ENCODE peak calls at places on chromosomes 6 and 20, in six cellular contexts. X, O, W, M, D and U are unnamed samples.
A peak's percentile ranks its signal among the peaks of the same experiment; 100 is the strongest.

GRCh38 chr20:20034486-20034885 is 17.3 kb downstream of the NAA20 start:
- DNase-seq in D (no peak), X (no peak), O (no peak), M (no peak), W (no peak), U (no peak)

GRCh38 chr20:61682998-61683681 is 382.5 kb downstream of the TAF4 start:
- DNase-seq in D (no peak), W (no peak), M (no peak), O (no peak), X (no peak), U (no peak)

GRCh38 chr6:152146385-152146784 is 338.9 kb downstream of the ESR1 start:
- DNase-seq in X (no peak), M (no peak), D (no peak), W (no peak), O (peak; percentile 87), U (no peak)

GRCh38 chr20:33408313-33408712 is 7.0 kb upstream of the CDK5RAP1 start:
- DNase-seq in W (no peak), D (no peak), M (no peak), X (no peak), O (no peak), U (no peak)

GRCh38 chr6:110048221-110048875 is 70.2 kb downstream of the GPR6 start:
- DNase-seq in M (no peak), X (no peak), D (no peak), W (no peak), O (no peak), U (no peak)

GRCh38 chr20:57651977-57652864 is 32.0 kb upstream of the ZBP1 start:
- DNase-seq in M (no peak), O (no peak), D (no peak), X (no peak), W (peak; percentile 4), U (no peak)

GRCh38 chr6:85362652-85363310 is 87.1 kb upstream of the NT5E start:
- DNase-seq in X (no peak), D (no peak), W (no peak), O (peak; percentile 54), M (no peak), U (no peak)

GRCh38 chr6:24831771-24832718 is 33.3 kb upstream of the ARMH2 start:
- DNase-seq in D (no peak), X (no peak), W (no peak), O (peak; percentile 11), M (no peak), U (no peak)

GRCh38 chr6:7135755-7136154 is 28.0 kb downstream of the RREB1 start:
- DNase-seq in W (no peak), O (no peak), X (no peak), D (peak; percentile 50), M (no peak), U (no peak)
- H3K4me1 ChIP-seq in W (peaks cover 25% of the 10 kb centered on the region), O (peaks cover 20% of the 10 kb centered on the region), X (peaks cover 76% of the 10 kb centered on the region), D (peaks cover 66% of the 10 kb centered on the region), M (peaks cover 29% of the 10 kb centered on the region), U (peaks cover 53% of the 10 kb centered on the region)

GRCh38 chr6:62391358-62391757 is 105.3 kb upstream of the KHDRBS2 start:
- DNase-seq in O (no peak), D (no peak), W (no peak), M (no peak), X (no peak), U (no peak)

GRCh38 chr6:62392289-62392688 is 106.3 kb upstream of the KHDRBS2 start:
- DNase-seq in X (no peak), W (no peak), O (no peak), M (no peak), D (no peak), U (no peak)

GRCh38 chr6:62393608-62394007 is 107.6 kb upstream of the KHDRBS2 start:
- DNase-seq in X (no peak), W (no peak), M (no peak), D (no peak), O (no peak), U (no peak)

DNA sequence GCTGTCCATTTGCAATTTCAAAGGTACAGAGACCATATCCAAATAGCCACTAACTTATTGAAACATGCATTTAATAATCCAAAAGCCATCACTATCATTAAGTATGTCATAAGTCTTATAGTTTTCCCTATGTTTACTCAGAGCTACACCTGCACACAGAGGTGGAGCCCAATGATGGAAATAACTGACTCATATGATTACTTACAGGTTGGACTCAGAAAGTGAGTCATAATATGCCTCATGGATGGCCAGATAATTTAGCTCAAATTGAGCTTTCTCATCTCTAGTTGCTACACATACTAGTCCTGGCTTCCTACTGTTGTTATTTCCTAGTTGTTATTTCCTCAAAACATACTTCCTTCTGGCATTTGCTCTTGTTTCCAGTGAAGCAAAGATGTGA is 104.4 kb upstream of the KHDRBS2 start:
- DNase-seq in D (no peak), W (peak; percentile 29), O (no peak), X (no peak), M (no peak), U (no peak)
- H3K27ac ChIP-seq in D (no peak overlapping the region), W (peak overlapping the region; percentile 41), O (no peak overlapping the region), X (no peak overlapping the region), M (no peak overlapping the region), U (no peak overlapping the region)

GRCh38 chr20:44176833-44177533 is 10.0 kb downstream of the JPH2 start:
- DNase-seq in X (no peak), D (no peak), O (no peak), M (no peak), W (peak; percentile 32), U (no peak)
- H3K9me3 ChIP-seq in X (no peaks in the 10 kb centered on the region), D (no peaks in the 10 kb centered on the region), O (no peaks in the 10 kb centered on the region), M (no peaks in the 10 kb centered on the region), W (no peaks in the 10 kb centered on the region), U (no peaks in the 10 kb centered on the region)

DNA sequence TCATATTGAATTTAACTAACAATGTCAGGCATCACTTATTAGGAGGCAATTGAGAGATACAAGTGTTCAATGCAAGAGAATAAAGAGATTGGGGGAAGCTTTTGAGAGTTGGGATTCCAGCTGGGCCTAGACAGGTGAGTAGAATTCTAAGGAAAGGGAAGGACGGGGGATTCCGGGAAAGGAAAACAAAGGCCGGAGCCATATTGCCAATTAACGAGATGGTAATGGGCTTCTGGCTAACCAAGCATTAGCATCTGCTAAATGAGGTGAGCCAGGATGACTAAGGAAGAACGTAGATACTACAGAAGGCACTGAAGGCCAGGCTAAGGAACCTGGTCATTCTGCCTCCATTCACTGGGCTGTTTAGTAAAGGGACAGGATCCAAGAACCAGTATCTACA is 10.5 kb downstream of the FYN start:
- DNase-seq in D (no peak), M (no peak), W (no peak), X (no peak), O (no peak), U (no peak)
- H3K4me1 ChIP-seq in D (no peaks in the 10 kb centered on the region), M (peaks cover 95% of the 10 kb centered on the region), W (peaks cover 4% of the 10 kb centered on the region), X (peaks cover 57% of the 10 kb centered on the region), O (no peaks in the 10 kb centered on the region), U (peaks cover 100% of the 10 kb centered on the region)

DNA sequence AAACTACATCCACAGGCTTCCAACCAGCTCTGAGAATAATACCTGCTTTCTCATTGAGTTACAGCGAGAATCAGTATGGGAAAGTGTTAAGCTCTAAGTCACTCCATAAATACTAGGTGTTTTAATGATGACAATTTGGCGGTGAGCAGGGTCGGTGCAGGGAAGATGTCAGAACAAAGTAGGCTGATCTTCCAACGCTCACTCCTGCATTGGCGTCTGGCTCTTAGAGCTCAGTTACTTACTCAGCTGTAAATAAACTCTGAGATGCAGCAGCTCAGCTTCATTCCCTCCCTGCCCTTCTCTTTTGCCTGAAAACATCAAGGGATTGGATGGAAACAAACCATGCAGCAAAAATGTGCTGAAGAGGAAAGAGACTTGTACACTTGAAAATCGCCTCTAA is 102.5 kb upstream of the SPACA1 start:
- DNase-seq in D (no peak), X (no peak), M (no peak), O (no peak), W (peak; percentile 19), U (no peak)
- H3K27ac ChIP-seq in D (no peak overlapping the region), X (no peak overlapping the region), M (no peak overlapping the region), O (no peak overlapping the region), W (peak overlapping the region; percentile 46), U (no peak overlapping the region)

GRCh38 chr6:137182654-137183073 is 9.2 kb upstream of the IL22RA2 start:
- DNase-seq in X (no peak), O (no peak), W (no peak), M (no peak), D (no peak), U (no peak)
- H3K9me3 ChIP-seq in X (peaks cover 37% of the 10 kb centered on the region), O (peaks cover 10% of the 10 kb centered on the region), W (peaks cover 13% of the 10 kb centered on the region), M (peaks cover 13% of the 10 kb centered on the region), D (peaks cover 6% of the 10 kb centered on the region), U (peaks cover 7% of the 10 kb centered on the region)

DNA sequence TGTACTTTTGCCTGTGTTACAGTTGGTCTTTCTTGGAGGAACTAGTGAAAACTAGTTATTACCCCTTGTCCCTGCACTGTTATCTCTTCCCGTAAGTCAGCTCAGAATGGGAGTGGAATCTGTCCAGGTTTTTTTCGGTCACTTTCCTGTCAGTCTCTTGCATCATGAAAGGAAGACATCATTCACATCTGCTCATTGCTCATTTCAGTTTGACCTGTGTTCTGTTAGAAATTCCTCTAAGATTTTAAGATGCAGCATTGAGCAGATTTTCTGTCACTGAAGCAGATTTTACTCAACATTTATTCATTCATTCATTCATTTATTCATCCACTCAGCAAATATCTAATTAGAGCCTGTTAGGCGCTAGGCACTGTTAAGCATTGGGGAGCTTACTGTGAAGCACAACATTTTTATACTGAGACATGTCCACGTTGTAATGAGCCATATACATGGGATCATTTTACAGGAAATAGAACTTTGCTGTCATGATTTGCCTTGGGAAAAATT is 33.1 kb upstream of the HINT3 start:
- DNase-seq in O (no peak), M (no peak), W (no peak), X (no peak), D (no peak), U (no peak)
- H3K4me1 ChIP-seq in O (no peaks in the 10 kb centered on the region), M (peaks cover 15% of the 10 kb centered on the region), W (no peaks in the 10 kb centered on the region), X (peaks cover 67% of the 10 kb centered on the region), D (peaks cover 25% of the 10 kb centered on the region), U (peaks cover 23% of the 10 kb centered on the region)

DNA sequence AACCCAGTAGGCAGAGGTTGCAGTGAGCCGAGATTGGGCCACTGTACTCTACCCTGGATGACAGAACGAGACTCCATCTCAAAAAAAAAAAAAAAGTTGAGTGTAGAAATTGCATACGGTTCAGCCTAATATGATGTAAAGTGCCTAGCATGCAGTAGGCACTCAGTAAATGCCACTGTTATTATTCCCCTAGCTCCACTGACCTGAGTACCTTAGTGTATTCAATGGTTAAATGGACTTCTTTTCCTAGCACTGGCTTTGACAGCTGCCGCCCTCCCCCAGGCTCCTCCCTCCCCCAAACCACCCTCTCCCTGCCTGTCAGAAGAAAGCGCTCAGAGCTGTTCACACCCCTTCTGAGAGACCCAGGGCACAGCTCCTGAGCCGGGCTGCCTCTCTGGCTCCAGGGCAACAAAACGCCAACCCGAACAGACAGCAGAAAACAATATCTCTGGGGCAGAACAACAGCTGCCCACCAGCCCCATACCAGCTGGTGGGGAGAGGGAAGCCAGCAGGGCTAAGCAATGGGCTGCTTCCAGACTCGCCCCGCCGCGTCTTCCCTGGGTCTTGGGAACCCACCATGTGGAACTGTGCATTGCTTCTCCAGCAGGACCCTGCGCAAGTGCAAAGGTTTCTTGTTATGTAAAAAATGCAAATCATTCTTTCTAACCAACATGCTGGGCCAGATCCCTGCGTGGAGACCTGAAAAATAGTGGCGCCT is 4.5 kb downstream of the CPNE5 start:
- DNase-seq in W (no peak), X (no peak), D (no peak), O (no peak), M (no peak), U (no peak)
- H3K27ac ChIP-seq in W (no peak overlapping the region), X (no peak overlapping the region), D (no peak overlapping the region), O (no peak overlapping the region), M (no peak overlapping the region), U (no peak overlapping the region)

GRCh38 chr20:30485331-30486102 is 771.9 kb upstream of the DEFB115 start:
- DNase-seq in X (no peak), O (no peak), W (no peak), M (no peak), D (no peak), U (no peak)
- H3K9me3 ChIP-seq in X (peaks cover 5% of the 10 kb centered on the region), O (peaks cover 3% of the 10 kb centered on the region), W (peaks cover 3% of the 10 kb centered on the region), M (no peaks in the 10 kb centered on the region), D (no peaks in the 10 kb centered on the region), U (no peaks in the 10 kb centered on the region)